ENCODE peak calls at places on chromosomes 6 and 20, in four cellular contexts. One of them, this sample, is unnamed.

GRCh38 chr6:25178336-25178735 is 100.8 kb upstream of the CARMIL1 start:
- DNase-seq in HepG2: no peak
- DNase-seq in GM12878: no peak
- DNase-seq in K562: no peak
- DNase-seq in this sample: no peak

GRCh38 chr6:95578106-95578410 is 723 bp downstream of the MANEA start:
- DNase-seq in GM12878: no peak
- DNase-seq in HepG2: peak; percentile 15
- DNase-seq in K562: peak; percentile 9
- DNase-seq in this sample: peak; percentile 17

GRCh38 chr6:86118271-86118670 is 475.6 kb upstream of the SYNCRIP start:
- DNase-seq in GM12878: no peak
- DNase-seq in HepG2: no peak
- DNase-seq in K562: no peak
- DNase-seq in this sample: no peak

GRCh38 chr20:23415958-23416583 is 5.2 kb downstream of the NAPB start:
- DNase-seq in HepG2: no peak
- DNase-seq in GM12878: no peak
- DNase-seq in K562: no peak
- DNase-seq in this sample: no peak

GRCh38 chr20:37194616-37195015 is 15.3 kb upstream of the MROH8 start:
- DNase-seq in HepG2: no peak
- DNase-seq in K562: no peak
- DNase-seq in GM12878: no peak
- DNase-seq in this sample: no peak

GRCh38 chr6:91476000-91476399 is 889.1 kb upstream of the MAP3K7 start:
- DNase-seq in HepG2: peak; percentile 7
- DNase-seq in GM12878: no peak
- DNase-seq in K562: no peak
- DNase-seq in this sample: peak; percentile 9

GRCh38 chr20:47466193-47466592 is 35.5 kb upstream of the NCOA3 start:
- DNase-seq in GM12878: no peak
- DNase-seq in HepG2: no peak
- DNase-seq in K562: no peak
- DNase-seq in this sample: no peak

GRCh38 chr6:65707134-65707826 is at the start of gene EYS:
- DNase-seq in K562: no peak
- DNase-seq in HepG2: no peak
- DNase-seq in GM12878: no peak
- DNase-seq in this sample: no peak

GRCh38 chr6:163419413-163420314 is 5.1 kb downstream of the QKI start:
- DNase-seq in GM12878: no peak
- DNase-seq in K562: no peak
- DNase-seq in HepG2: no peak
- DNase-seq in this sample: no peak

GRCh38 chr6:42405025-42405424 is 46.7 kb downstream of the TRERF1 start:
- DNase-seq in GM12878: no peak
- DNase-seq in K562: no peak
- DNase-seq in HepG2: no peak
- DNase-seq in this sample: no peak

GRCh38 chr6:74318738-74319137 is 622.7 kb downstream of the CD109 start:
- DNase-seq in HepG2: no peak
- DNase-seq in K562: no peak
- DNase-seq in GM12878: no peak
- DNase-seq in this sample: no peak

GRCh38 chr6:74320076-74320475 is 624.1 kb downstream of the CD109 start:
- DNase-seq in K562: no peak
- DNase-seq in HepG2: no peak
- DNase-seq in GM12878: no peak
- DNase-seq in this sample: no peak

GRCh38 chr6:74320715-74321114 is 624.7 kb downstream of the CD109 start:
- DNase-seq in HepG2: no peak
- DNase-seq in K562: no peak
- DNase-seq in GM12878: no peak
- DNase-seq in this sample: no peak

GRCh38 chr6:74319292-74319691 is 623.3 kb downstream of the CD109 start:
- DNase-seq in HepG2: no peak
- DNase-seq in GM12878: no peak
- DNase-seq in K562: no peak
- DNase-seq in this sample: no peak
- TF ChIP-seq FOXK2 in HepG2: no peak
- TF ChIP-seq FOXK2 in GM12878: no peak
- TF ChIP-seq FOXK2 in K562: no peak
- TF ChIP-seq FOXK2 in this sample: no peak

DNA sequence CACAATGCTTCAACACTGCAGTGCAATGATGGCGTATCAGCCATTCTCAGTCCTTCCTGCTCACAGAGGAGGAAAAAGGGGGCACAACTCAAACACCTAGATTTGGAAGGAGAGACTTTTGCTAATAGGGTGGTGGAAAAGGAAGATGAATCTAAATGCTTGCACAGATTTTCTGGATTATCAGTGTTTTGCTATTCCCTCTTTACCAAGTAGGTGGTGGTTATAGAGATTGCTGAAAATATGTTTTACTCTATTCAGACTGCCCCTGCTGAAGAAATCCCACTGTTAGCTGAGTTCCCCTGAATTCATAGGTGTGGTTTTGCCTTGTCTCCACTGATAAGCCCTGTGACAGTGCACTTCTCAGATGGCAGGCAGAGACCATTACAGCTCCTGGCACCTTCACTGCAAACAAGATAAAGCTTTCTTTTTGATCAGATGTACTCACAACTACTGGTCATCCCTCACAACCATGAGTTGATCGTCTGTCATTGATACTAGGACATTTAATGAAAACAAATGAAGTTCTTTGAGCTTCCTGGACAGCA is 311.4 kb downstream of the KIF16B start:
- DNase-seq in K562: peak; percentile 39
- DNase-seq in GM12878: no peak
- DNase-seq in HepG2: no peak
- DNase-seq in this sample: no peak
- TF ChIP-seq TARDBP in K562: no peak
- TF ChIP-seq TARDBP in GM12878: no peak
- TF ChIP-seq TARDBP in HepG2: no peak
- TF ChIP-seq TARDBP in this sample: no peak

GRCh38 chr6:113288409-113288808 is 568.7 kb upstream of the MARCKS start:
- DNase-seq in GM12878: no peak
- DNase-seq in HepG2: no peak
- DNase-seq in K562: no peak
- DNase-seq in this sample: no peak

GRCh38 chr6:113287396-113287795 is 569.7 kb upstream of the MARCKS start:
- DNase-seq in K562: no peak
- DNase-seq in HepG2: no peak
- DNase-seq in GM12878: peak; percentile 37
- DNase-seq in this sample: no peak

GRCh38 chr6:113293106-113293505 is 564.0 kb upstream of the MARCKS start:
- DNase-seq in HepG2: no peak
- DNase-seq in GM12878: peak; percentile 31
- DNase-seq in K562: no peak
- DNase-seq in this sample: no peak

GRCh38 chr6:113291751-113292445 is 565.2 kb upstream of the MARCKS start:
- DNase-seq in K562: no peak
- DNase-seq in HepG2: no peak
- DNase-seq in GM12878: no peak
- DNase-seq in this sample: no peak

GRCh38 chr6:113290684-113291083 is 566.5 kb upstream of the MARCKS start:
- DNase-seq in GM12878: no peak
- DNase-seq in K562: no peak
- DNase-seq in HepG2: no peak
- DNase-seq in this sample: no peak
- TF ChIP-seq FOXK2 in GM12878: no peak
- TF ChIP-seq FOXK2 in K562: no peak
- TF ChIP-seq FOXK2 in HepG2: no peak
- TF ChIP-seq FOXK2 in this sample: no peak

GRCh38 chr6:167742719-167743303 is 83.9 kb upstream of the AFDN start:
- DNase-seq in HepG2: peak; percentile 97
- DNase-seq in K562: no peak
- DNase-seq in GM12878: no peak
- DNase-seq in this sample: no peak
- TF ChIP-seq TARDBP in HepG2: peak; percentile 44
- TF ChIP-seq TARDBP in K562: no peak
- TF ChIP-seq TARDBP in GM12878: no peak
- TF ChIP-seq TARDBP in this sample: no peak

DNA sequence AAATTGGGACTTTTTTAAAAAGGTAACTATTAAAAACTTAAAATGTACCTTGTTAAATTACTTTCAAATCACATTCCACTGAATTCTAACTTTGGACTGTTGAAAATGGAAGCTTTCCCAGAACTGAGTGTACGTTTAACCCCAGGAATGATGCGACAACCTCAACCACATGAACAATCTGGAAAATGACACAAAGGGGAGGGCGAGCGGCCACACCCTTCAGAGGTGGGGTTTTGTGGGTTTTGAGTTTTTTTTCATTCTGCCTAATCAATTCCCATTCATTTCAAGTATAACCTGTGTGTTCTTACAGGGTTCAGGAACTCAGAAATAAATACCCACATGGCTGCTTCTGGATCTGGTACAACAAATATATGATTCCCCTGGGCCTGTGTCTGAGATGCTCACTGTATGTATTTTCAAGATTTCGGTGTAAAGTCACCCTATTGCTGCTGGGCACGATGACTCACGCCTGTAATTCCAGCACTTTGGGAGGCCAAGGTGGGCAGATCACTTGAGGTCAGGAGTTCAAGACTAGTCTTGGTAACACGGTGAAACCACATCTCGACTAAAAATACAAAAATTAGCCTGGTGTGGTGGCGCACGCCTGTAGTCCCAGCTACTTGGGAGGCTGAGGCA is 21.6 kb downstream of the CNKSR3 start:
- DNase-seq in GM12878: no peak
- DNase-seq in HepG2: no peak
- DNase-seq in K562: no peak
- DNase-seq in this sample: no peak
- TF ChIP-seq FOXK2 in GM12878: no peak
- TF ChIP-seq FOXK2 in HepG2: no peak
- TF ChIP-seq FOXK2 in K562: no peak
- TF ChIP-seq FOXK2 in this sample: no peak

DNA sequence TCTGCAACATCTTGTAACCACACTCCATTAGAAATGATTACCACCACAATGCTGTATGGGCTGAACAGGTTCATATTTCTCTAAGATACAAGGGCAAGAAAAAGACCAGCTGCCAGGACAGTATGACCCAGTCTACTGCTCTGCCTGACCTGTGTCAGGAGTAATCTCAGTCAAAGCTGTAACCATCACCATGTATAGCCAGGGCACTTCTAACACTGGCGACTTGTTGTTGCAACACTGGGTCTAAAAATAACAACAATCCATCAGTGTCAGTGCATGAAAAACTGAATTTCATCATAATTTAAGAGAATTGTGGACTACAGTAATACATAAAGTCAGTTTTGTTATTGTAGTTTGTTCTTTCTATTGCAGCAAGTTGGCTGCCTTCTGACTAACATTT is 738.6 kb upstream of the ADGRB3 start:
- DNase-seq in K562: no peak
- DNase-seq in HepG2: no peak
- DNase-seq in GM12878: no peak
- DNase-seq in this sample: no peak
- TF ChIP-seq TARDBP in K562: no peak
- TF ChIP-seq TARDBP in HepG2: no peak
- TF ChIP-seq TARDBP in GM12878: no peak
- TF ChIP-seq TARDBP in this sample: no peak

GRCh38 chr6:99836471-99836870 is 157.6 kb downstream of the MCHR2 start:
- DNase-seq in GM12878: no peak
- DNase-seq in K562: no peak
- DNase-seq in HepG2: no peak
- DNase-seq in this sample: no peak
- TF ChIP-seq FOXK2 in GM12878: no peak
- TF ChIP-seq FOXK2 in K562: no peak
- TF ChIP-seq FOXK2 in HepG2: no peak
- TF ChIP-seq FOXK2 in this sample: no peak

GRCh38 chr20:61515922-61516321 is 263.9 kb downstream of the CDH4 start:
- DNase-seq in K562: no peak
- DNase-seq in HepG2: no peak
- DNase-seq in GM12878: no peak
- DNase-seq in this sample: no peak

GRCh38 chr20:61514805-61515505 is 262.9 kb downstream of the CDH4 start:
- DNase-seq in GM12878: no peak
- DNase-seq in K562: no peak
- DNase-seq in HepG2: no peak
- DNase-seq in this sample: no peak

GRCh38 chr20:61518424-61518951 is 266.4 kb downstream of the CDH4 start:
- DNase-seq in GM12878: no peak
- DNase-seq in HepG2: no peak
- DNase-seq in K562: no peak
- DNase-seq in this sample: no peak

GRCh38 chr20:61517419-61517818 is 265.4 kb downstream of the CDH4 start:
- DNase-seq in HepG2: no peak
- DNase-seq in K562: no peak
- DNase-seq in GM12878: no peak
- DNase-seq in this sample: no peak

DNA sequence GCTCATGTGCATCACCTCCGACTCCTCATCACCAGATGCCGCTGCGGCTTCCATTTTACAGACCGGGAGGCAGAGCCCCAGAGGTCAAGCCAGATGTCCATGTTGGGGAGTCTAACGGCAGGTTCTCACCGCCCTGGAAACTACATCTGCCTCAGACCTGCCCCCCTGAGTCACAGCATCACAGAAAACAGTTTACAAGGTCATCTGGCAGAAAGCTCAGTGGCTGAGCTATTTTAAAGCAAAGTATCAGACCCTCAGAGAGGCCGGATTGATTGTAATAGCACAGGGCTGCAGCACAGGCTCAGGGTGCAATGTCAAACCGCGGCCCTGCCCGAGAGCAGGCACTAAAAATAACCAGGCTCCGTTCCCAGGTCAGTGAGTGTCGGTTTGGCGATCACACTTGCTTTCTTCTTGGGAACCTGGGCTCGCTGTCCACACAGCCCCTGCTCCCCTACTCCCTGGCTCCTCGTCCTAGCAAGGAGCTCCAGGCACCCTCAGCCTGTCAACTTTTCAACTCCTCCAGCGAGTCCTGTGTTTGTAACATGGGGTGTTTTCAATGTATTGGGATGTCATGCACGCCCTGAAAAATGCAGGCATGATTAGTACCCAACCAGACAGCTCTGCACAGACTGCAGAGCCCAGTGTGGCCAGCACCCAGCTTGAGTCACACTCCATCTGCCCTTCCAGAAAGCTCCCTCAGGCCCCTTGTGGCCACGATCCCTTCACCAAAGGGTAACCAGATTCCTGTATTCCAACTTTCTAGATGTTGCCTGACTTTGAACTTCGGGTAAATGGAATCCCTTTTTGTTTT is 264.5 kb downstream of the CDH4 start:
- DNase-seq in K562: no peak
- DNase-seq in GM12878: no peak
- DNase-seq in HepG2: no peak
- DNase-seq in this sample: no peak
- TF ChIP-seq TARDBP in K562: no peak
- TF ChIP-seq TARDBP in GM12878: no peak
- TF ChIP-seq TARDBP in HepG2: no peak
- TF ChIP-seq TARDBP in this sample: no peak

This sample was measured in HEK293T.